ENCODE peak calls at places on chromosome 13, in six cellular contexts. X, Y, Z, J, D and P are unnamed samples.

GRCh38 chr13:50123862-50124535 is 108.8 kb downstream of the KCNRG start:
- DNase-seq in X (peak; percentile 24), Y (peak; percentile 50), Z (no peak), J (peak; percentile 87), D (peak; percentile 21), P (peak; percentile 76)

GRCh38 chr13:19618925-19619324 is 14.5 kb upstream of the MPHOSPH8 start:
- DNase-seq in X (no peak), Y (no peak), Z (no peak), J (no peak), D (no peak), P (no peak)

GRCh38 chr13:70960841-70961443 is 852.7 kb upstream of the KLHL1 start:
- DNase-seq in X (no peak), Y (peak; percentile 2), Z (no peak), J (no peak), D (no peak), P (peak; percentile 50)

GRCh38 chr13:59906413-59907027 is 257.2 kb downstream of the DIAPH3 start:
- DNase-seq in X (no peak), Y (no peak), Z (no peak), J (no peak), D (no peak), P (peak; percentile 68)

GRCh38 chr13:52850396-52851152 is 2.1 kb upstream of the PCDH8 start:
- DNase-seq in X (no peak), Y (no peak), Z (no peak), J (no peak), D (peak; percentile 38), P (peak; percentile 92)

GRCh38 chr13:66446413-66446812 is 783.7 kb downstream of the PCDH9 start:
- DNase-seq in X (no peak), Y (no peak), Z (no peak), J (no peak), D (no peak), P (no peak)

GRCh38 chr13:109494955-109495354 is 291.4 kb downstream of the IRS2 start:
- DNase-seq in X (no peak), Y (no peak), Z (no peak), J (no peak), D (no peak), P (peak; percentile 89)

GRCh38 chr13:78102121-78102677 is 183.6 kb upstream of the EDNRB start:
- DNase-seq in X (no peak), Y (no peak), Z (no peak), J (no peak), D (no peak), P (peak; percentile 91)

GRCh38 chr13:75010941-75011340 is 471.0 kb downstream of the TBC1D4 start:
- DNase-seq in X (no peak), Y (no peak), Z (no peak), J (no peak), D (no peak), P (no peak)

GRCh38 chr13:105878119-105878518 is 657.3 kb downstream of the EFNB2 start:
- DNase-seq in X (no peak), Y (no peak), Z (no peak), J (no peak), D (no peak), P (no peak)

GRCh38 chr13:97627566-97627965 is 193.6 kb downstream of the RAP2A start:
- DNase-seq in X (peak; percentile 68), Y (no peak), Z (no peak), J (peak; percentile 65), D (no peak), P (peak; percentile 29)

GRCh38 chr13:24074687-24075086 is 85.8 kb upstream of the SPATA13 start:
- DNase-seq in X (no peak), Y (no peak), Z (no peak), J (no peak), D (no peak), P (no peak)

GRCh38 chr13:90502143-90502542 is 845.3 kb upstream of the MIR17HG start:
- DNase-seq in X (no peak), Y (no peak), Z (no peak), J (no peak), D (no peak), P (no peak)